ENCODE peak calls at places on chromosomes 3 and 15, in five cellular contexts. C is uterus, A is transverse colon, L is A549, V is WERI-Rb-1. B is an unnamed sample.
A peak's percentile ranks its signal among the peaks of the same experiment; 100 is the strongest.

GRCh38 chr3:42020681-42021307 is 58.9 kb upstream of the ULK4 start:
- DNase-seq in C (peak; percentile 34), A (no peak), V (no peak), L (peak; percentile 37), B (no peak)

GRCh38 chr3:39196671-39197446 is 4.5 kb upstream of the XIRP1 start:
- DNase-seq in V (no peak), A (no peak), L (no peak), C (no peak), B (peak; percentile 26)

GRCh38 chr3:147397155-147397888 is 9.0 kb downstream of the ZIC4 start:
- DNase-seq in L (no peak), C (no peak), V (no peak), A (no peak), B (no peak)

GRCh38 chr15:41621200-41622193 is 38.7 kb upstream of the MGA start:
- DNase-seq in V (peak; percentile 13), C (peak; percentile 82), A (peak; percentile 78), L (peak; percentile 93), B (peak; percentile 77)

GRCh38 chr3:160941885-160942494 is 163.2 kb downstream of the B3GALNT1 start:
- DNase-seq in L (peak; percentile 65), A (peak; percentile 76), C (peak; percentile 71), V (peak; percentile 62), B (peak; percentile 79)

GRCh38 chr15:90561344-90562244 is 31.9 kb downstream of the CRTC3 start:
- DNase-seq in V (peak; percentile 40), A (no peak), C (peak; percentile 45), L (no peak), B (no peak)

GRCh38 chr3:143121240-143122088 is 1.9 kb downstream of the CHST2 start:
- DNase-seq in A (peak; percentile 50), L (peak; percentile 50), V (peak; percentile 86), C (peak; percentile 25), B (peak; percentile 71)

GRCh38 chr3:151282921-151283320 is 4.6 kb upstream of the P2RY14 start:
- DNase-seq in L (peak; percentile 63), A (no peak), C (no peak), V (no peak), B (no peak)

GRCh38 chr3:68972358-68972979 is 40.1 kb upstream of the TAFA4 start:
- DNase-seq in L (peak; percentile 60), V (peak; percentile 82), A (peak; percentile 17), C (peak; percentile 16), B (peak; percentile 36)

GRCh38 chr3:129934234-129935123 is 40.0 kb upstream of the TRH start:
- DNase-seq in A (no peak), V (no peak), L (peak; percentile 40), C (peak; percentile 22), B (no peak)

GRCh38 chr3:152595975-152596832 is 238.7 kb upstream of the P2RY1 start:
- DNase-seq in A (peak; percentile 66), C (peak; percentile 66), L (no peak), V (no peak), B (peak; percentile 71)

GRCh38 chr15:26759991-26760390 is 12.9 kb downstream of the GABRB3 start:
- DNase-seq in L (no peak), A (no peak), C (no peak), V (no peak), B (no peak)

GRCh38 chr3:65666426-65667091 is 372.2 kb downstream of the MAGI1 start:
- DNase-seq in C (no peak), A (no peak), L (no peak), V (no peak), B (no peak)

GRCh38 chr15:90286678-90287077 is 21.2 kb downstream of the NGRN start:
- DNase-seq in V (peak; percentile 28), L (peak; percentile 67), C (no peak), A (no peak), B (no peak)

GRCh38 chr3:114052216-114052615 is 4.1 kb downstream of the CCDC191 start:
- DNase-seq in C (no peak), L (no peak), V (no peak), A (no peak), B (no peak)

GRCh38 chr3:47444103-47444502 is 31.6 kb downstream of the SCAP start:
- DNase-seq in L (no peak), A (no peak), V (no peak), C (no peak), B (no peak)

GRCh38 chr3:58308728-58309127 is 2.4 kb downstream of the HTD2 start:
- DNase-seq in V (no peak), C (peak; percentile 40), L (no peak), A (no peak), B (peak; percentile 31)

GRCh38 chr3:58306662-58307286 is 454 bp downstream of the HTD2 start:
- DNase-seq in L (peak; percentile 40), A (peak; percentile 43), V (peak; percentile 35), C (peak; percentile 54), B (peak; percentile 39)

GRCh38 chr3:58305882-58306661 is at the start of the genes HTD2 and RPP14:
- DNase-seq in L (peak; percentile 96), V (peak; percentile 97), C (peak; percentile 99), A (peak; percentile 99), B (peak; percentile 98)
- TF ChIP-seq CTCF in L (peak; percentile 71), V (peak; percentile 93), C (peak; percentile 95), A (peak; percentile 95), B (peak; percentile 99)

DNA sequence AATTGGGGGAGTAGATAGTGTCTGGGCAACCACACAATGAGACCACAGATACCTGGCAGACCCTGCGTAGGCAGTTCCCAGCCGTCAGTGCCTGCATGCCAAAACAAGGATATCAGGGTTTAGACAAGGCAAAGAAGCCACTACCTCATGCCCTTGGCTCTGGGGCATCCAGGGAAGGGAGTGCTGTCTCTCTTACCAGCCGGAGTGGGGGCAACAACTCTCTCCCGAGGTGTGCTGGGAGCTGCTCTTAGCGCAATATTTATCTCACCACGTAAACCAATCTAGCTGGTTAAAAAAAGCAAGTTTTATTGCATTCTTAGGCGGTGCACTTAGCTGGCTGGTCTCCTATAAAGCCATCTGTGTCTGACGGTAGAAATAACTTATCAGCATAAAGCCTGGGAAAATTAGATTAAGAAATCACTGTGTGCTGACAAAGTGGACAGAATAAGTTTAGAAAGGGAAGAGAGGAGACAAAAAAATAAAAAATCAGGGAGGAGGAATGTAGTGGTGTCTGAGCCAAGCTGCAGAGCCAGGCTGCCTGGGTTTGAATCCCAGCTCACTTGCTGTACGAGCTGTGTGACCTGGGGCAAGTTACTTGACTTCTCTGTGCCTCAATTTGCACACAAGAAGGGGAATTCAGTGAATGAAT is 273.2 kb downstream of the PDZRN3 start:
- DNase-seq in V (no peak), C (peak; percentile 54), L (no peak), A (no peak), B (peak; percentile 55)
- H3K4me3 ChIP-seq in V (no peak overlapping the region), C (no peak overlapping the region), L (no peak overlapping the region), A (no peak overlapping the region), B (no peak overlapping the region)

GRCh38 chr3:14403636-14404395 is 1.4 kb downstream of the SLC6A6 start:
- DNase-seq in L (peak; percentile 28), V (no peak), A (peak; percentile 31), C (peak; percentile 76), B (peak; percentile 69)

GRCh38 chr3:14405120-14405885 is 2.9 kb downstream of the SLC6A6 start:
- DNase-seq in L (no peak), A (no peak), C (peak; percentile 60), V (no peak), B (no peak)

GRCh38 chr3:14401692-14402303 is 608 bp upstream of the SLC6A6 start:
- DNase-seq in C (no peak), A (no peak), V (no peak), L (no peak), B (no peak)

GRCh38 chr3:14404396-14405119 is 2.2 kb downstream of the SLC6A6 start:
- DNase-seq in C (no peak), A (no peak), V (peak; percentile 74), L (peak; percentile 27), B (no peak)

GRCh38 chr3:14402304-14402811 is at the start of gene SLC6A6:
- DNase-seq in V (peak; percentile 97), A (peak; percentile 96), L (peak; percentile 97), C (peak; percentile 96), B (peak; percentile 91)
- TF ChIP-seq CTCF in V (peak; percentile 57), A (no peak), L (no peak), C (peak; percentile 52), B (peak; percentile 42)

GRCh38 chr15:74784426-74784825 is 2.5 kb downstream of the CSK start:
- DNase-seq in C (no peak), L (no peak), A (no peak), V (no peak), B (no peak)
- H3K4me3 ChIP-seq in C (no peak overlapping the region), L (no peak overlapping the region), A (no peak overlapping the region), V (no peak overlapping the region), B (no peak overlapping the region)

DNA sequence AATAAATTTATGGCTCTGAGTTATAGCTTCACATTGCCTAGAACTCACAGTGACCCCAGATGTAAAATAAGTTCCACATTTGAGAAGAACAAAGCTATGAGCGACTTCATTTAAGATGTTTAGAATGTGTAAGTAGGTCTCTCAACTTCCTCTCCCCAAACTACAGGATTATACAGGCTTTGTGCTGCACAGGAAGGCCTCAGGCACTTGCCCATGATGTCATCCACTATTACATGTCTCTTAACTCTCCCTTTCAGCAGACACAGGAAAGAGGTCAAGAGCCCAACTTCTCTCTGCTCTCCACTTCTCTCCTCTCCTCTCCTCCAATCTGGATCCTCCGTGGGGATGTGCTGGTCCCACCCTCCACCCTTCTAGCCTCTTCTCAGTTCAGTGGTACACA is 92.8 kb downstream of the DUT start:
- DNase-seq in A (no peak), C (no peak), L (no peak), V (no peak), B (no peak)
- TF ChIP-seq CTCF in A (no peak), C (no peak), L (no peak), V (no peak), B (no peak)

GRCh38 chr3:125212509-125213372 is at the start of gene SLC12A8:
- DNase-seq in A (peak; percentile 50), L (no peak), C (no peak), V (peak; percentile 43), B (no peak)
- H3K4me3 ChIP-seq in A (peak within 1 kb of the TSS; percentile 51), L (no peak within 1 kb of the TSS), C (no peak within 1 kb of the TSS), V (peak within 1 kb of the TSS; percentile 82), B (peak within 1 kb of the TSS; percentile 48)

GRCh38 chr3:120182613-120183524 is 88.6 kb upstream of the GSK3B start:
- DNase-seq in C (no peak), A (no peak), V (no peak), L (peak; percentile 34), B (no peak)
- TF ChIP-seq CTCF in C (peak; percentile 27), A (peak; percentile 28), V (no peak), L (peak; percentile 64), B (peak; percentile 33)

DNA sequence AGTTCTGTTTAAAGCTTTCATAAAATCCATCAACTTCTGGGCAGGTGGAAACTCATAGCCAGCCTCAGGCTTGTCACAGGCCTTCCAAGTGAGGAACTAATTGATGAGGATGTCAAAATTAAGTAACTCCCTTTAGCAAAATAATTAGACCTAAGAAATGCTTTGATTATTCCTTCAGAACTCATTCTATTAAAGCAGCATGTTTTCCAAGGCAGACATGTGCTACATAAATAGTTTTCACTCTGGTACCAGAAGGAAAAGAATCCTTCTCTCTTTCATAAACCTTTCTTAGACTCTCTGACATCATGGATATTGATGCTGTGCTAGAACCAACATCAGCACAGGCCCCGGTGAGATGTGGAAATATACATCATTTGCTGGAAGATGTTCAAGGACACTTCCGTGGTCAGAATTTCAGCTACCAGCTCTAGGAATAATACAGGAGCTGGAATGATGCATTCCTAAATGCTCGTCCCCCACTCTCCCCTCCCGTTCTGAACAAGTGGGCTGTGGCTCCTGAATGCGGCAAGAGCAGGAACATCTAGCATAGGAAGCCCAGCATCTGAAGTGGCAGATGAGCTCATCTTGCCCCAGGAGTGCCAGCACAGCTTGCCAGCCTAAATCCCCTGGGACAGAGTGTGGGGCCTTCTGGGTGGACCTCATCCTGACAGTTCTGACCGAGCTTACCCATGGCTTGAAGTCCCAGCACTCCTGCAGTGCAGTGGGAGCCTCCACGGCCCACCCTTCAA is 82.4 kb downstream of the WWTR1 start:
- DNase-seq in C (peak; percentile 55), A (no peak), L (peak; percentile 90), V (no peak), B (peak; percentile 45)
- H3K4me3 ChIP-seq in C (no peak overlapping the region), A (no peak overlapping the region), L (peak overlapping the region; percentile 15), V (no peak overlapping the region), B (no peak overlapping the region)